ENCODE peak calls at places on chromosomes 13 and 19, in four cellular contexts. K is tibial artery, W is small intestine, Q is lower leg skin. H is an unnamed sample.

GRCh38 chr13:64958106-64958505 is 2272.0 kb downstream of the PCDH9 start:
- DNase-seq in K (no peak), W (no peak), Q (no peak), H (no peak)

GRCh38 chr19:42487025-42487797 is 41.1 kb downstream of the CEACAM1 start:
- DNase-seq in K (no peak), W (no peak), Q (no peak), H (no peak)

GRCh38 chr13:76685938-76686337 is 200.3 kb downstream of the KCTD12 start:
- DNase-seq in K (no peak), W (no peak), Q (no peak), H (no peak)

GRCh38 chr13:50208826-50209335 is 193.6 kb downstream of the KCNRG start:
- DNase-seq in K (peak), W (no peak), Q (no peak), H (peak)

GRCh38 chr19:41690801-41691065 is 2.7 kb upstream of the CEACAM7 start:
- DNase-seq in K (no peak), W (no peak), Q (no peak), H (no peak)

GRCh38 chr19:45419396-45419795 is 4.3 kb downstream of the ERCC1 start:
- DNase-seq in K (peak), W (no peak), Q (no peak), H (no peak)

GRCh38 chr13:111658150-111659100 is 338.0 kb downstream of the TEX29 start:
- DNase-seq in K (no peak), W (no peak), Q (peak), H (no peak)

GRCh38 chr13:37905736-37906135 is 36.2 kb upstream of the TRPC4 start:
- DNase-seq in K (no peak), W (no peak), Q (no peak), H (no peak)

GRCh38 chr13:44132710-44133109 is 240.9 kb upstream of the SERP2 start:
- DNase-seq in K (peak), W (no peak), Q (peak), H (no peak)

GRCh38 chr13:42836930-42837329 is 55.5 kb downstream of the FAM216B start:
- DNase-seq in K (no peak), W (peak), Q (no peak), H (no peak)

GRCh38 chr13:50119593-50119992 is 104.3 kb downstream of the KCNRG start:
- DNase-seq in K (no peak), W (no peak), Q (no peak), H (no peak)

H was measured in colonic mucosa.